ENCODE peak calls at places on chromosomes 3 and 15, in nine cellular contexts. One of them, this sample, is unnamed.

GRCh38 chr3:69768436-69768835 is 29.2 kb downstream of the MITF start:
- DNase-seq in stimulated activated CD4-positive, alpha-beta T cell treated with anti-CD3 and anti-CD28 coated beads, Interleukin-4, amount 100 ng/mL, for 48 hours: no peak
- DNase-seq in AG09319: no peak
- DNase-seq in testis: no peak
- DNase-seq in glomerular endothelial cell: no peak
- DNase-seq in ovary: no peak
- DNase-seq in A549: no peak
- DNase-seq in activated T-helper 1 cell treated with anti-CD3 and anti-CD28 coated beads, Interleukin-2, amount 50 U/mL, for 16 hours: no peak
- DNase-seq in fibroblast of pulmonary artery: no peak
- DNase-seq in this sample: no peak

GRCh38 chr15:62094398-62094797 is 27.6 kb downstream of the C2CD4A start:
- DNase-seq in testis: no peak
- DNase-seq in stimulated activated CD4-positive, alpha-beta T cell treated with anti-CD3 and anti-CD28 coated beads, Interleukin-4, amount 100 ng/mL, for 48 hours: no peak
- DNase-seq in ovary: no peak
- DNase-seq in activated T-helper 1 cell treated with anti-CD3 and anti-CD28 coated beads, Interleukin-2, amount 50 U/mL, for 16 hours: no peak
- DNase-seq in glomerular endothelial cell: no peak
- DNase-seq in A549: no peak
- DNase-seq in AG09319: no peak
- DNase-seq in fibroblast of pulmonary artery: no peak
- DNase-seq in this sample: no peak

GRCh38 chr3:126925411-126926171 is 57.3 kb upstream of the PLXNA1 start:
- DNase-seq in stimulated activated CD4-positive, alpha-beta T cell treated with anti-CD3 and anti-CD28 coated beads, Interleukin-4, amount 100 ng/mL, for 48 hours: no peak
- DNase-seq in glomerular endothelial cell: no peak
- DNase-seq in fibroblast of pulmonary artery: peak
- DNase-seq in AG09319: no peak
- DNase-seq in testis: no peak
- DNase-seq in A549: no peak
- DNase-seq in ovary: no peak
- DNase-seq in activated T-helper 1 cell treated with anti-CD3 and anti-CD28 coated beads, Interleukin-2, amount 50 U/mL, for 16 hours: no peak
- DNase-seq in this sample: no peak

GRCh38 chr3:44342191-44342790 is 3.7 kb downstream of the TCAIM start:
- DNase-seq in ovary: no peak
- DNase-seq in activated T-helper 1 cell treated with anti-CD3 and anti-CD28 coated beads, Interleukin-2, amount 50 U/mL, for 16 hours: no peak
- DNase-seq in AG09319: peak
- DNase-seq in fibroblast of pulmonary artery: peak
- DNase-seq in testis: no peak
- DNase-seq in stimulated activated CD4-positive, alpha-beta T cell treated with anti-CD3 and anti-CD28 coated beads, Interleukin-4, amount 100 ng/mL, for 48 hours: no peak
- DNase-seq in A549: no peak
- DNase-seq in glomerular endothelial cell: no peak
- DNase-seq in this sample: no peak

GRCh38 chr3:28050895-28051294 is 190.5 kb upstream of the CMC1 start:
- DNase-seq in activated T-helper 1 cell treated with anti-CD3 and anti-CD28 coated beads, Interleukin-2, amount 50 U/mL, for 16 hours: no peak
- DNase-seq in glomerular endothelial cell: no peak
- DNase-seq in AG09319: no peak
- DNase-seq in A549: peak
- DNase-seq in ovary: no peak
- DNase-seq in testis: no peak
- DNase-seq in stimulated activated CD4-positive, alpha-beta T cell treated with anti-CD3 and anti-CD28 coated beads, Interleukin-4, amount 100 ng/mL, for 48 hours: no peak
- DNase-seq in fibroblast of pulmonary artery: peak
- DNase-seq in this sample: peak

GRCh38 chr3:5017953-5018531 is 38.8 kb downstream of the BHLHE40 start:
- DNase-seq in A549: peak
- DNase-seq in glomerular endothelial cell: no peak
- DNase-seq in testis: no peak
- DNase-seq in ovary: no peak
- DNase-seq in activated T-helper 1 cell treated with anti-CD3 and anti-CD28 coated beads, Interleukin-2, amount 50 U/mL, for 16 hours: no peak
- DNase-seq in fibroblast of pulmonary artery: peak
- DNase-seq in AG09319: peak
- DNase-seq in stimulated activated CD4-positive, alpha-beta T cell treated with anti-CD3 and anti-CD28 coated beads, Interleukin-4, amount 100 ng/mL, for 48 hours: no peak
- DNase-seq in this sample: peak

GRCh38 chr3:35137612-35138011 is 501.7 kb upstream of the ARPP21 start:
- DNase-seq in glomerular endothelial cell: no peak
- DNase-seq in testis: no peak
- DNase-seq in A549: no peak
- DNase-seq in stimulated activated CD4-positive, alpha-beta T cell treated with anti-CD3 and anti-CD28 coated beads, Interleukin-4, amount 100 ng/mL, for 48 hours: no peak
- DNase-seq in ovary: no peak
- DNase-seq in activated T-helper 1 cell treated with anti-CD3 and anti-CD28 coated beads, Interleukin-2, amount 50 U/mL, for 16 hours: no peak
- DNase-seq in fibroblast of pulmonary artery: no peak
- DNase-seq in AG09319: no peak
- DNase-seq in this sample: no peak

GRCh38 chr15:82108489-82109078 is 62.8 kb upstream of the MEX3B start:
- DNase-seq in AG09319: no peak
- DNase-seq in testis: peak
- DNase-seq in ovary: no peak
- DNase-seq in stimulated activated CD4-positive, alpha-beta T cell treated with anti-CD3 and anti-CD28 coated beads, Interleukin-4, amount 100 ng/mL, for 48 hours: peak
- DNase-seq in glomerular endothelial cell: no peak
- DNase-seq in A549: peak
- DNase-seq in activated T-helper 1 cell treated with anti-CD3 and anti-CD28 coated beads, Interleukin-2, amount 50 U/mL, for 16 hours: peak
- DNase-seq in fibroblast of pulmonary artery: peak
- DNase-seq in this sample: peak

GRCh38 chr3:8980756-8981257 is 17.5 kb upstream of the RAD18 start:
- DNase-seq in A549: no peak
- DNase-seq in ovary: no peak
- DNase-seq in testis: no peak
- DNase-seq in fibroblast of pulmonary artery: no peak
- DNase-seq in glomerular endothelial cell: no peak
- DNase-seq in AG09319: no peak
- DNase-seq in activated T-helper 1 cell treated with anti-CD3 and anti-CD28 coated beads, Interleukin-2, amount 50 U/mL, for 16 hours: no peak
- DNase-seq in stimulated activated CD4-positive, alpha-beta T cell treated with anti-CD3 and anti-CD28 coated beads, Interleukin-4, amount 100 ng/mL, for 48 hours: no peak
- DNase-seq in this sample: no peak

GRCh38 chr3:60146121-60146520 is 1096.3 kb upstream of the CFAP20DC start:
- DNase-seq in AG09319: no peak
- DNase-seq in glomerular endothelial cell: no peak
- DNase-seq in ovary: no peak
- DNase-seq in activated T-helper 1 cell treated with anti-CD3 and anti-CD28 coated beads, Interleukin-2, amount 50 U/mL, for 16 hours: no peak
- DNase-seq in fibroblast of pulmonary artery: no peak
- DNase-seq in stimulated activated CD4-positive, alpha-beta T cell treated with anti-CD3 and anti-CD28 coated beads, Interleukin-4, amount 100 ng/mL, for 48 hours: no peak
- DNase-seq in A549: no peak
- DNase-seq in testis: no peak
- DNase-seq in this sample: no peak